ENCODE peak calls at places on chromosomes 13 and 19, in nine cellular contexts. One of them, this sample, is unnamed.

GRCh38 chr13:28529836-28530235 is 34.9 kb upstream of the FLT1 start:
- DNase-seq in psoas muscle: no peak
- DNase-seq in GM04504: no peak
- DNase-seq in CD4-positive, CD25-positive, alpha-beta regulatory T cell: no peak
- DNase-seq in naive B cell: no peak
- DNase-seq in SW 1271: no peak
- DNase-seq in left cardiac atrium: no peak
- DNase-seq in WTC11: no peak
- DNase-seq in adrenal gland: no peak
- DNase-seq in this sample: no peak

GRCh38 chr13:86856996-86857395 is 814.2 kb upstream of the SLITRK5 start:
- DNase-seq in psoas muscle: no peak
- DNase-seq in GM04504: no peak
- DNase-seq in CD4-positive, CD25-positive, alpha-beta regulatory T cell: no peak
- DNase-seq in naive B cell: no peak
- DNase-seq in SW 1271: no peak
- DNase-seq in left cardiac atrium: no peak
- DNase-seq in WTC11: no peak
- DNase-seq in adrenal gland: no peak
- DNase-seq in this sample: no peak

GRCh38 chr19:850221-850978 is 1.7 kb upstream of the ELANE start:
- DNase-seq in psoas muscle: peak; percentile 96
- DNase-seq in GM04504: peak; percentile 89
- DNase-seq in CD4-positive, CD25-positive, alpha-beta regulatory T cell: no peak
- DNase-seq in naive B cell: no peak
- DNase-seq in SW 1271: peak; percentile 72
- DNase-seq in left cardiac atrium: peak; percentile 94
- DNase-seq in WTC11: peak; percentile 55
- DNase-seq in adrenal gland: peak; percentile 96
- DNase-seq in this sample: peak; percentile 96

GRCh38 chr13:77616027-77616426 is 80.5 kb downstream of the SCEL start:
- DNase-seq in psoas muscle: no peak
- DNase-seq in GM04504: no peak
- DNase-seq in CD4-positive, CD25-positive, alpha-beta regulatory T cell: no peak
- DNase-seq in naive B cell: no peak
- DNase-seq in SW 1271: no peak
- DNase-seq in left cardiac atrium: no peak
- DNase-seq in WTC11: no peak
- DNase-seq in adrenal gland: no peak
- DNase-seq in this sample: no peak

GRCh38 chr19:7658219-7658686 is 10.6 kb upstream of the RETN start:
- DNase-seq in psoas muscle: no peak
- DNase-seq in GM04504: no peak
- DNase-seq in CD4-positive, CD25-positive, alpha-beta regulatory T cell: peak; percentile 92
- DNase-seq in naive B cell: peak; percentile 81
- DNase-seq in SW 1271: no peak
- DNase-seq in left cardiac atrium: no peak
- DNase-seq in WTC11: no peak
- DNase-seq in adrenal gland: no peak
- DNase-seq in this sample: no peak

GRCh38 chr19:23415561-23416191 is 20.4 kb upstream of the ZNF91 start:
- DNase-seq in psoas muscle: peak; percentile 52
- DNase-seq in GM04504: no peak
- DNase-seq in CD4-positive, CD25-positive, alpha-beta regulatory T cell: no peak
- DNase-seq in naive B cell: no peak
- DNase-seq in SW 1271: no peak
- DNase-seq in left cardiac atrium: peak; percentile 54
- DNase-seq in WTC11: peak; percentile 90
- DNase-seq in adrenal gland: no peak
- DNase-seq in this sample: peak; percentile 63

GRCh38 chr13:44393391-44393790 is 19.8 kb downstream of the SERP2 start:
- DNase-seq in psoas muscle: no peak
- DNase-seq in GM04504: no peak
- DNase-seq in CD4-positive, CD25-positive, alpha-beta regulatory T cell: no peak
- DNase-seq in naive B cell: no peak
- DNase-seq in SW 1271: no peak
- DNase-seq in left cardiac atrium: peak; percentile 42
- DNase-seq in WTC11: no peak
- DNase-seq in adrenal gland: no peak
- DNase-seq in this sample: no peak

GRCh38 chr13:109497917-109498316 is 288.5 kb downstream of the IRS2 start:
- DNase-seq in psoas muscle: no peak
- DNase-seq in GM04504: no peak
- DNase-seq in CD4-positive, CD25-positive, alpha-beta regulatory T cell: no peak
- DNase-seq in naive B cell: no peak
- DNase-seq in SW 1271: no peak
- DNase-seq in left cardiac atrium: no peak
- DNase-seq in WTC11: no peak
- DNase-seq in adrenal gland: no peak
- DNase-seq in this sample: no peak

GRCh38 chr19:54452626-54453025 is 3.6 kb downstream of the LENG8 start:
- DNase-seq in psoas muscle: no peak
- DNase-seq in GM04504: no peak
- DNase-seq in CD4-positive, CD25-positive, alpha-beta regulatory T cell: no peak
- DNase-seq in naive B cell: no peak
- DNase-seq in SW 1271: no peak
- DNase-seq in left cardiac atrium: no peak
- DNase-seq in WTC11: no peak
- DNase-seq in adrenal gland: no peak
- DNase-seq in this sample: no peak

GRCh38 chr13:21476893-21477472 is 17.9 kb upstream of the ZDHHC20 start:
- DNase-seq in psoas muscle: peak; percentile 88
- DNase-seq in GM04504: peak; percentile 44
- DNase-seq in CD4-positive, CD25-positive, alpha-beta regulatory T cell: peak; percentile 82
- DNase-seq in naive B cell: peak; percentile 65
- DNase-seq in SW 1271: peak; percentile 4
- DNase-seq in left cardiac atrium: peak; percentile 85
- DNase-seq in WTC11: peak; percentile 93
- DNase-seq in adrenal gland: peak; percentile 81
- DNase-seq in this sample: peak; percentile 88

GRCh38 chr19:50152578-50152977 is 10.5 kb downstream of the IZUMO2 start:
- DNase-seq in psoas muscle: no peak
- DNase-seq in GM04504: no peak
- DNase-seq in CD4-positive, CD25-positive, alpha-beta regulatory T cell: no peak
- DNase-seq in naive B cell: no peak
- DNase-seq in SW 1271: no peak
- DNase-seq in left cardiac atrium: no peak
- DNase-seq in WTC11: no peak
- DNase-seq in adrenal gland: no peak
- DNase-seq in this sample: no peak

GRCh38 chr13:31846984-31847752 is 107.8 kb downstream of the RXFP2 start:
- DNase-seq in psoas muscle: peak; percentile 59
- DNase-seq in GM04504: no peak
- DNase-seq in CD4-positive, CD25-positive, alpha-beta regulatory T cell: no peak
- DNase-seq in naive B cell: no peak
- DNase-seq in SW 1271: no peak
- DNase-seq in left cardiac atrium: peak; percentile 47
- DNase-seq in WTC11: no peak
- DNase-seq in adrenal gland: no peak
- DNase-seq in this sample: no peak

GRCh38 chr19:2719910-2720776 is 1.0 kb downstream of the DIRAS1 start:
- DNase-seq in psoas muscle: no peak
- DNase-seq in GM04504: no peak
- DNase-seq in CD4-positive, CD25-positive, alpha-beta regulatory T cell: no peak
- DNase-seq in naive B cell: no peak
- DNase-seq in SW 1271: no peak
- DNase-seq in left cardiac atrium: peak; percentile 58
- DNase-seq in WTC11: peak; percentile 56
- DNase-seq in adrenal gland: no peak
- DNase-seq in this sample: peak; percentile 72

GRCh38 chr13:48808689-48809088 is 155.0 kb downstream of the CYSLTR2 start:
- DNase-seq in psoas muscle: no peak
- DNase-seq in GM04504: no peak
- DNase-seq in CD4-positive, CD25-positive, alpha-beta regulatory T cell: no peak
- DNase-seq in naive B cell: no peak
- DNase-seq in SW 1271: no peak
- DNase-seq in left cardiac atrium: no peak
- DNase-seq in WTC11: no peak
- DNase-seq in adrenal gland: peak; percentile 27
- DNase-seq in this sample: no peak

GRCh38 chr13:31903072-31903815 is 128.3 kb upstream of the FRY start:
- DNase-seq in psoas muscle: no peak
- DNase-seq in GM04504: no peak
- DNase-seq in CD4-positive, CD25-positive, alpha-beta regulatory T cell: no peak
- DNase-seq in naive B cell: no peak
- DNase-seq in SW 1271: no peak
- DNase-seq in left cardiac atrium: no peak
- DNase-seq in WTC11: no peak
- DNase-seq in adrenal gland: no peak
- DNase-seq in this sample: no peak

GRCh38 chr13:51781246-51782022 is 22.5 kb downstream of the DHRS12 start:
- DNase-seq in psoas muscle: peak; percentile 32
- DNase-seq in GM04504: no peak
- DNase-seq in CD4-positive, CD25-positive, alpha-beta regulatory T cell: peak; percentile 37
- DNase-seq in naive B cell: no peak
- DNase-seq in SW 1271: no peak
- DNase-seq in left cardiac atrium: no peak
- DNase-seq in WTC11: peak; percentile 56
- DNase-seq in adrenal gland: no peak
- DNase-seq in this sample: no peak

GRCh38 chr13:31951215-31951678 is 80.3 kb upstream of the FRY start:
- DNase-seq in psoas muscle: peak; percentile 75
- DNase-seq in GM04504: no peak
- DNase-seq in CD4-positive, CD25-positive, alpha-beta regulatory T cell: no peak
- DNase-seq in naive B cell: peak; percentile 55
- DNase-seq in SW 1271: no peak
- DNase-seq in left cardiac atrium: peak; percentile 69
- DNase-seq in WTC11: no peak
- DNase-seq in adrenal gland: peak; percentile 72
- DNase-seq in this sample: peak; percentile 81

GRCh38 chr13:112233256-112233655 is 142.9 kb upstream of the SPACA7 start:
- DNase-seq in psoas muscle: no peak
- DNase-seq in GM04504: no peak
- DNase-seq in CD4-positive, CD25-positive, alpha-beta regulatory T cell: no peak
- DNase-seq in naive B cell: no peak
- DNase-seq in SW 1271: no peak
- DNase-seq in left cardiac atrium: no peak
- DNase-seq in WTC11: no peak
- DNase-seq in adrenal gland: no peak
- DNase-seq in this sample: no peak

GRCh38 chr13:39616087-39616694 is 13.2 kb upstream of the LHFPL6 start:
- DNase-seq in psoas muscle: no peak
- DNase-seq in GM04504: peak; percentile 28
- DNase-seq in CD4-positive, CD25-positive, alpha-beta regulatory T cell: peak; percentile 59
- DNase-seq in naive B cell: peak; percentile 40
- DNase-seq in SW 1271: peak; percentile 2
- DNase-seq in left cardiac atrium: peak; percentile 25
- DNase-seq in WTC11: peak; percentile 54
- DNase-seq in adrenal gland: peak; percentile 31
- DNase-seq in this sample: no peak

GRCh38 chr13:75512253-75512652 is 25.4 kb downstream of the COMMD6 start:
- DNase-seq in psoas muscle: no peak
- DNase-seq in GM04504: no peak
- DNase-seq in CD4-positive, CD25-positive, alpha-beta regulatory T cell: no peak
- DNase-seq in naive B cell: peak; percentile 9
- DNase-seq in SW 1271: no peak
- DNase-seq in left cardiac atrium: no peak
- DNase-seq in WTC11: no peak
- DNase-seq in adrenal gland: no peak
- DNase-seq in this sample: no peak

GRCh38 chr19:6161271-6161850 is 25.9 kb downstream of the ACSBG2 start:
- DNase-seq in psoas muscle: no peak
- DNase-seq in GM04504: no peak
- DNase-seq in CD4-positive, CD25-positive, alpha-beta regulatory T cell: peak; percentile 97
- DNase-seq in naive B cell: peak; percentile 43
- DNase-seq in SW 1271: no peak
- DNase-seq in left cardiac atrium: peak; percentile 37
- DNase-seq in WTC11: peak; percentile 22
- DNase-seq in adrenal gland: peak; percentile 35
- DNase-seq in this sample: peak; percentile 37

GRCh38 chr19:48726573-48726972 is 7.0 kb upstream of the MAMSTR start:
- DNase-seq in psoas muscle: no peak
- DNase-seq in GM04504: no peak
- DNase-seq in CD4-positive, CD25-positive, alpha-beta regulatory T cell: peak; percentile 76
- DNase-seq in naive B cell: peak; percentile 37
- DNase-seq in SW 1271: no peak
- DNase-seq in left cardiac atrium: no peak
- DNase-seq in WTC11: no peak
- DNase-seq in adrenal gland: no peak
- DNase-seq in this sample: no peak

GRCh38 chr19:49809155-49809986 is 3.7 kb downstream of the FUZ start:
- DNase-seq in psoas muscle: peak; percentile 85
- DNase-seq in GM04504: no peak
- DNase-seq in CD4-positive, CD25-positive, alpha-beta regulatory T cell: peak; percentile 59
- DNase-seq in naive B cell: peak; percentile 56
- DNase-seq in SW 1271: no peak
- DNase-seq in left cardiac atrium: peak; percentile 72
- DNase-seq in WTC11: peak; percentile 67
- DNase-seq in adrenal gland: peak; percentile 82
- DNase-seq in this sample: peak; percentile 75

GRCh38 chr19:6808494-6808893 is 36.0 kb downstream of the VAV1 start:
- DNase-seq in psoas muscle: no peak
- DNase-seq in GM04504: no peak
- DNase-seq in CD4-positive, CD25-positive, alpha-beta regulatory T cell: no peak
- DNase-seq in naive B cell: no peak
- DNase-seq in SW 1271: no peak
- DNase-seq in left cardiac atrium: no peak
- DNase-seq in WTC11: no peak
- DNase-seq in adrenal gland: no peak
- DNase-seq in this sample: no peak

GRCh38 chr19:33175886-33176669 is 18.1 kb upstream of the LRP3 start:
- DNase-seq in psoas muscle: peak; percentile 60
- DNase-seq in GM04504: no peak
- DNase-seq in CD4-positive, CD25-positive, alpha-beta regulatory T cell: peak; percentile 50
- DNase-seq in naive B cell: no peak
- DNase-seq in SW 1271: no peak
- DNase-seq in left cardiac atrium: peak; percentile 43
- DNase-seq in WTC11: no peak
- DNase-seq in adrenal gland: peak; percentile 40
- DNase-seq in this sample: no peak

GRCh38 chr19:36604656-36605100 is 435 bp upstream of the ZNF382 start:
- DNase-seq in psoas muscle: peak; percentile 66
- DNase-seq in GM04504: peak; percentile 14
- DNase-seq in CD4-positive, CD25-positive, alpha-beta regulatory T cell: peak; percentile 87
- DNase-seq in naive B cell: peak; percentile 82
- DNase-seq in SW 1271: peak; percentile 15
- DNase-seq in left cardiac atrium: peak; percentile 79
- DNase-seq in WTC11: peak; percentile 26
- DNase-seq in adrenal gland: peak; percentile 92
- DNase-seq in this sample: peak; percentile 84

GRCh38 chr19:19485998-19486290 is 29.4 kb downstream of the TSSK6 start:
- DNase-seq in psoas muscle: peak; percentile 23
- DNase-seq in GM04504: no peak
- DNase-seq in CD4-positive, CD25-positive, alpha-beta regulatory T cell: no peak
- DNase-seq in naive B cell: no peak
- DNase-seq in SW 1271: no peak
- DNase-seq in left cardiac atrium: no peak
- DNase-seq in WTC11: no peak
- DNase-seq in adrenal gland: no peak
- DNase-seq in this sample: no peak

GRCh38 chr13:60329221-60329983 is 67.6 kb upstream of the TDRD3 start:
- DNase-seq in psoas muscle: no peak
- DNase-seq in GM04504: peak; percentile 10
- DNase-seq in CD4-positive, CD25-positive, alpha-beta regulatory T cell: no peak
- DNase-seq in naive B cell: no peak
- DNase-seq in SW 1271: no peak
- DNase-seq in left cardiac atrium: no peak
- DNase-seq in WTC11: peak; percentile 71
- DNase-seq in adrenal gland: no peak
- DNase-seq in this sample: no peak

GRCh38 chr13:28597641-28598040 is 61.3 kb upstream of the POMP start:
- DNase-seq in psoas muscle: no peak
- DNase-seq in GM04504: no peak
- DNase-seq in CD4-positive, CD25-positive, alpha-beta regulatory T cell: no peak
- DNase-seq in naive B cell: no peak
- DNase-seq in SW 1271: no peak
- DNase-seq in left cardiac atrium: no peak
- DNase-seq in WTC11: no peak
- DNase-seq in adrenal gland: no peak
- DNase-seq in this sample: no peak

GRCh38 chr13:92265408-92265807 is 867.0 kb downstream of the GPC5 start:
- DNase-seq in psoas muscle: no peak
- DNase-seq in GM04504: no peak
- DNase-seq in CD4-positive, CD25-positive, alpha-beta regulatory T cell: no peak
- DNase-seq in naive B cell: no peak
- DNase-seq in SW 1271: no peak
- DNase-seq in left cardiac atrium: no peak
- DNase-seq in WTC11: no peak
- DNase-seq in adrenal gland: no peak
- DNase-seq in this sample: no peak

GRCh38 chr13:113927661-113928581 is 46.0 kb downstream of the C13orf46 start:
- DNase-seq in psoas muscle: peak; percentile 84
- DNase-seq in GM04504: peak; percentile 98
- DNase-seq in CD4-positive, CD25-positive, alpha-beta regulatory T cell: no peak
- DNase-seq in naive B cell: no peak
- DNase-seq in SW 1271: no peak
- DNase-seq in left cardiac atrium: no peak
- DNase-seq in WTC11: peak; percentile 7
- DNase-seq in adrenal gland: peak; percentile 11
- DNase-seq in this sample: peak; percentile 73

This sample was measured in Right ventricle myocardium superior.